ENCODE peak calls at places on chromosome 1, in nine cellular contexts. One of them, this sample, is unnamed.

GRCh38 chr1:235090406-235091069 is 38.1 kb downstream of the TOMM20 start:
- DNase-seq in uterus: peak; percentile 16
- DNase-seq in transverse colon: no peak
- DNase-seq in esophagus squamous epithelium: no peak
- DNase-seq in testis: no peak
- DNase-seq in GM12891: no peak
- DNase-seq in HepG2: peak; percentile 82
- DNase-seq in heart left ventricle: no peak
- DNase-seq in A549: no peak
- DNase-seq in this sample: no peak

GRCh38 chr1:77037990-77038389 is 170.7 kb downstream of the ST6GALNAC5 start:
- DNase-seq in GM12891: no peak
- DNase-seq in esophagus squamous epithelium: no peak
- DNase-seq in transverse colon: no peak
- DNase-seq in testis: no peak
- DNase-seq in heart left ventricle: no peak
- DNase-seq in HepG2: no peak
- DNase-seq in A549: no peak
- DNase-seq in uterus: no peak
- DNase-seq in this sample: no peak

GRCh38 chr1:7558921-7559869 is 211.9 kb upstream of the VAMP3 start:
- DNase-seq in uterus: no peak
- DNase-seq in GM12891: no peak
- DNase-seq in testis: no peak
- DNase-seq in esophagus squamous epithelium: no peak
- DNase-seq in HepG2: no peak
- DNase-seq in A549: no peak
- DNase-seq in heart left ventricle: no peak
- DNase-seq in transverse colon: no peak
- DNase-seq in this sample: no peak

GRCh38 chr1:37449936-37450335 is 24.4 kb upstream of the ZC3H12A start:
- DNase-seq in esophagus squamous epithelium: no peak
- DNase-seq in heart left ventricle: no peak
- DNase-seq in transverse colon: no peak
- DNase-seq in HepG2: no peak
- DNase-seq in A549: no peak
- DNase-seq in uterus: no peak
- DNase-seq in GM12891: no peak
- DNase-seq in testis: no peak
- DNase-seq in this sample: no peak

GRCh38 chr1:160567858-160568682 is 11.2 kb downstream of the CD84 start:
- DNase-seq in esophagus squamous epithelium: no peak
- DNase-seq in testis: no peak
- DNase-seq in GM12891: no peak
- DNase-seq in heart left ventricle: no peak
- DNase-seq in uterus: no peak
- DNase-seq in transverse colon: peak; percentile 22
- DNase-seq in HepG2: no peak
- DNase-seq in A549: no peak
- DNase-seq in this sample: no peak

GRCh38 chr1:212557739-212558664 is 50.6 kb upstream of the ATF3 start:
- DNase-seq in heart left ventricle: peak; percentile 70
- DNase-seq in HepG2: no peak
- DNase-seq in GM12891: peak; percentile 42
- DNase-seq in A549: no peak
- DNase-seq in transverse colon: peak; percentile 73
- DNase-seq in uterus: peak; percentile 56
- DNase-seq in testis: peak; percentile 74
- DNase-seq in esophagus squamous epithelium: no peak
- DNase-seq in this sample: peak; percentile 50

GRCh38 chr1:25031601-25031965 is 101.5 kb upstream of the RUNX3 start:
- DNase-seq in A549: no peak
- DNase-seq in esophagus squamous epithelium: no peak
- DNase-seq in transverse colon: no peak
- DNase-seq in uterus: no peak
- DNase-seq in GM12891: no peak
- DNase-seq in heart left ventricle: no peak
- DNase-seq in HepG2: no peak
- DNase-seq in testis: no peak
- DNase-seq in this sample: no peak

GRCh38 chr1:22665752-22666151 is 12.7 kb downstream of the C1QB start:
- DNase-seq in esophagus squamous epithelium: no peak
- DNase-seq in transverse colon: peak; percentile 48
- DNase-seq in A549: peak; percentile 42
- DNase-seq in testis: peak; percentile 63
- DNase-seq in HepG2: no peak
- DNase-seq in GM12891: no peak
- DNase-seq in uterus: no peak
- DNase-seq in heart left ventricle: no peak
- DNase-seq in this sample: no peak

GRCh38 chr1:202304370-202304769 is 37.4 kb downstream of the UBE2T start:
- DNase-seq in transverse colon: no peak
- DNase-seq in esophagus squamous epithelium: no peak
- DNase-seq in heart left ventricle: peak; percentile 57
- DNase-seq in uterus: no peak
- DNase-seq in A549: no peak
- DNase-seq in testis: peak; percentile 23
- DNase-seq in GM12891: no peak
- DNase-seq in HepG2: no peak
- DNase-seq in this sample: no peak

GRCh38 chr1:1400576-1401456 is 1.7 kb upstream of the CCNL2 start:
- DNase-seq in A549: no peak
- DNase-seq in esophagus squamous epithelium: no peak
- DNase-seq in heart left ventricle: no peak
- DNase-seq in GM12891: no peak
- DNase-seq in transverse colon: no peak
- DNase-seq in HepG2: peak; percentile 93
- DNase-seq in uterus: no peak
- DNase-seq in testis: no peak
- DNase-seq in this sample: no peak
- TF ChIP-seq POLR2A in A549: peak; percentile 7
- TF ChIP-seq POLR2A in esophagus squamous epithelium: no peak
- TF ChIP-seq POLR2A in heart left ventricle: no peak
- TF ChIP-seq POLR2A in GM12891: peak; percentile 29
- TF ChIP-seq POLR2A in transverse colon: no peak
- TF ChIP-seq POLR2A in HepG2: no peak
- TF ChIP-seq POLR2A in uterus: no peak
- TF ChIP-seq POLR2A in testis: no peak
- TF ChIP-seq POLR2A in this sample: no peak

DNA sequence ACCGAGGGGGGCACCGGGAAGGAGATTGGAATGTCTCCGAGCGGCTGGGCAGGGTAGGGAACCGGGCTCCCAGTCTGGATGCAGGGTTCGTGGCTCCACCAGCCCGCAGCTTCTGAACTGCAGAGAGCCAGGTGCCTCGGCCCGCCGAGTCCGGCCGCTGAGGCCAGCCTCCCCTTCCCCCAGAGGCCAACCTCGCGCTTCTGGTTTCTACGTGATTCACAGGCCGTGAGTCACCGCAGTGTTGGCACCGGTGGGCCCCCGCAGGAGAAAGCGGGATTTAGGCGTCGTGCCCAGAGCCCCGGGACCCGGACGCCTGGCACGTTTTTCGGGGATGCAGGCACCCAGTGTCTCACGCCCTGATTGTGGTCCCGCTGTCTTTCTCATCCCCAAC is 458 bp downstream of the CRABP2 start:
- DNase-seq in GM12891: no peak
- DNase-seq in HepG2: no peak
- DNase-seq in A549: peak; percentile 43
- DNase-seq in heart left ventricle: no peak
- DNase-seq in transverse colon: peak; percentile 33
- DNase-seq in esophagus squamous epithelium: no peak
- DNase-seq in testis: no peak
- DNase-seq in uterus: peak; percentile 83
- DNase-seq in this sample: peak; percentile 47
- TF ChIP-seq POLR2A in GM12891: no peak
- TF ChIP-seq POLR2A in HepG2: no peak
- TF ChIP-seq POLR2A in A549: no peak
- TF ChIP-seq POLR2A in heart left ventricle: no peak
- TF ChIP-seq POLR2A in transverse colon: no peak
- TF ChIP-seq POLR2A in esophagus squamous epithelium: no peak
- TF ChIP-seq POLR2A in testis: no peak
- TF ChIP-seq POLR2A in uterus: no peak
- TF ChIP-seq POLR2A in this sample: no peak

GRCh38 chr1:36307601-36308330 is 1.6 kb downstream of the SH3D21 start:
- DNase-seq in transverse colon: no peak
- DNase-seq in uterus: no peak
- DNase-seq in A549: no peak
- DNase-seq in HepG2: no peak
- DNase-seq in GM12891: no peak
- DNase-seq in esophagus squamous epithelium: no peak
- DNase-seq in heart left ventricle: no peak
- DNase-seq in testis: peak; percentile 13
- DNase-seq in this sample: no peak

GRCh38 chr1:36304970-36305914 is 926 bp upstream of the SH3D21 start:
- DNase-seq in heart left ventricle: no peak
- DNase-seq in uterus: no peak
- DNase-seq in A549: no peak
- DNase-seq in HepG2: peak; percentile 15
- DNase-seq in GM12891: no peak
- DNase-seq in testis: peak; percentile 12
- DNase-seq in esophagus squamous epithelium: no peak
- DNase-seq in transverse colon: peak; percentile 40
- DNase-seq in this sample: no peak

GRCh38 chr1:36305915-36306209 is 306 bp upstream of the SH3D21 start:
- DNase-seq in testis: peak; percentile 14
- DNase-seq in A549: no peak
- DNase-seq in GM12891: no peak
- DNase-seq in HepG2: no peak
- DNase-seq in uterus: no peak
- DNase-seq in transverse colon: peak; percentile 22
- DNase-seq in heart left ventricle: no peak
- DNase-seq in esophagus squamous epithelium: no peak
- DNase-seq in this sample: no peak

GRCh38 chr1:36306210-36306901 is at the start of gene SH3D21:
- DNase-seq in GM12891: peak; percentile 59
- DNase-seq in HepG2: peak; percentile 67
- DNase-seq in transverse colon: peak; percentile 82
- DNase-seq in A549: peak; percentile 67
- DNase-seq in esophagus squamous epithelium: no peak
- DNase-seq in testis: peak; percentile 68
- DNase-seq in uterus: peak; percentile 48
- DNase-seq in heart left ventricle: peak; percentile 46
- DNase-seq in this sample: peak; percentile 33

DNA sequence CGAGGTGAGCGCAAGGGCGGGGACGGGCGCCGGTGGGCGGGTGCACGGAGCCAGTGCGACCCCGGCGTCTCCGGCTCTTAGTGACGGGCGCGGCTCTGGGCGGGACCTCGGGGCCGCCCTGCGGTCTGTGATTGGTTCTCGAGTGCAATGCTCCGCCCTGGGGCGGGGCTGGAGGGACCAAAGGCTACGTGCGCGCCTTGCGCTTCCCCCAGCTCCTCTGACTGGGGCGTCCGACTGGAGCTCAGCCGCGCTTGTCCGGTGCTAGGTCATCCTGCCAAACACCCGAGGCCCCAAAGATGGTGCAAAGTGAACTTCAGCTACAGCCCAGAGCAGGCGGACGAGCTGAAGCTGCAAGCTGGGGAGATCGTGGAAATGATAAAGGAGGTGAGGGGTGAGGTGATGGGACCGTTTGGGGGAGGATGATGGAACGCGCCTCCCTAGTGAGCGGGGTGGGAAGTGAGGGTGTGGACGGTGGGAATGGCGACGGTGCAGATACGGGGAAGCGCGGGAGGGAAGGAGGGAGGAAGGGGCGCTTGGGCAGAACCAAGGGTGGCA is 811 bp downstream of the SH3D21 start:
- DNase-seq in uterus: peak; percentile 90
- DNase-seq in transverse colon: peak; percentile 96
- DNase-seq in heart left ventricle: peak; percentile 93
- DNase-seq in esophagus squamous epithelium: no peak
- DNase-seq in A549: peak; percentile 87
- DNase-seq in HepG2: peak; percentile 90
- DNase-seq in GM12891: peak; percentile 98
- DNase-seq in testis: peak; percentile 96
- DNase-seq in this sample: peak; percentile 79
- TF ChIP-seq POLR2A in uterus: peak; percentile 83
- TF ChIP-seq POLR2A in transverse colon: peak; percentile 67
- TF ChIP-seq POLR2A in heart left ventricle: peak; percentile 90
- TF ChIP-seq POLR2A in esophagus squamous epithelium: no peak
- TF ChIP-seq POLR2A in A549: peak; percentile 85
- TF ChIP-seq POLR2A in HepG2: peak; percentile 99
- TF ChIP-seq POLR2A in GM12891: peak; percentile 94
- TF ChIP-seq POLR2A in testis: no peak
- TF ChIP-seq POLR2A in this sample: peak; percentile 59

DNA sequence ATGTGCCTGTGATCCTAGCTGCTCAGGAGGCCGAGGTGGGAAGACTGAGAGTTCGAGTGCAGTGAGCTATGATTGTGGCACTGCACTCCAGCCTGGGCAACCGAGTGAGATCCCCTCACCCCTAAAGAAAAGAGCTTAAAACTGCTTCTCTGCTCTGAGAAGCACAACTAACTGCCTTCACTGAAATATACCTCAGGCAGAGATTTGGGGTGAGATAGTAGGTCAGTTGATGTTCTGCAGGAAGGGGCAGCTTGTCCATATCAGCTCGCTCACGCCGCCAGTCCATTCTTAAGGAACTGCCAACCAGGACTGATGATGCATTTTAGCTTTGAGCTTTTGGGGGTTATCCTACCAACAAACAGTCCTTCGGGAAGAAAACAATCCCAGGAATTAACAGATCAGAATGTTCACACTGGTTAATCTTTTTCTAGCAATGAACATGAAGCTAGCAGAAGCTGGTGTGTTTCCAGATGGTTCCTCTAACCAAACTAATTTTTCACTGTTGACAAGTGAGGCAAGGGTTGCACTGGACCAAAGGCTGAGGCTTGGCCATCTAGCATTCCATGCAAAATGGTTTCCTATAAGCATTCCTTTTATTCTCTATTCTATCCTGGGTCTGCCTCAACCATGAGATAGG is 31.6 kb downstream of the LHX4 start:
- DNase-seq in A549: no peak
- DNase-seq in testis: no peak
- DNase-seq in uterus: no peak
- DNase-seq in esophagus squamous epithelium: no peak
- DNase-seq in heart left ventricle: no peak
- DNase-seq in transverse colon: no peak
- DNase-seq in GM12891: no peak
- DNase-seq in HepG2: no peak
- DNase-seq in this sample: no peak
- TF ChIP-seq POLR2A in A549: no peak
- TF ChIP-seq POLR2A in testis: no peak
- TF ChIP-seq POLR2A in uterus: no peak
- TF ChIP-seq POLR2A in esophagus squamous epithelium: no peak
- TF ChIP-seq POLR2A in heart left ventricle: no peak
- TF ChIP-seq POLR2A in transverse colon: no peak
- TF ChIP-seq POLR2A in GM12891: no peak
- TF ChIP-seq POLR2A in HepG2: no peak
- TF ChIP-seq POLR2A in this sample: no peak

This sample was measured in tibial nerve.